ENCODE peak calls at places on chromosomes 3 and 15, in six cellular contexts. U is SK-N-SH, G is A549, N is left ventricle myocardium inferior, L is Peyer's patch, O is heart right ventricle. H is an unnamed sample.

GRCh38 chr3:33401781-33402180 is 38.4 kb downstream of the UBP1 start:
- DNase-seq in U (no peak), G (no peak), N (no peak), L (no peak), O (no peak), H (no peak)

GRCh38 chr3:115885621-115886020 is 262.3 kb downstream of the GAP43 start:
- DNase-seq in U (no peak), G (no peak), N (no peak), L (no peak), O (no peak), H (no peak)

GRCh38 chr3:194142156-194142910 is 6.4 kb downstream of the HES1 start:
- DNase-seq in U (no peak), G (no peak), N (peak; percentile 59), L (no peak), O (peak; percentile 52), H (no peak)

GRCh38 chr3:178304758-178305157 is 231.5 kb upstream of the KCNMB2 start:
- DNase-seq in U (no peak), G (no peak), N (no peak), L (no peak), O (no peak), H (no peak)

GRCh38 chr15:90086868-90087268 is 15.4 kb downstream of the IDH2 start:
- DNase-seq in U (peak; percentile 77), G (peak; percentile 68), N (no peak), L (no peak), O (no peak), H (no peak)

GRCh38 chr3:4906107-4906621 is 73.1 kb upstream of the BHLHE40 start:
- DNase-seq in U (peak; percentile 47), G (peak; percentile 36), N (no peak), L (no peak), O (no peak), H (no peak)

GRCh38 chr3:37620071-37620635 is 241.5 kb upstream of the CTDSPL start:
- DNase-seq in U (no peak), G (no peak), N (no peak), L (no peak), O (no peak), H (no peak)

GRCh38 chr3:129663045-129663446 is 56.6 kb upstream of the PLXND1 start:
- DNase-seq in U (no peak), G (peak; percentile 97), N (no peak), L (no peak), O (no peak), H (no peak)

GRCh38 chr3:43707998-43708397 is 17.3 kb downstream of the ABHD5 start:
- DNase-seq in U (no peak), G (peak; percentile 33), N (no peak), L (no peak), O (no peak), H (no peak)

GRCh38 chr15:70451861-70452653 is 311.3 kb downstream of the UACA start:
- DNase-seq in U (no peak), G (no peak), N (no peak), L (no peak), O (no peak), H (peak; percentile 75)

GRCh38 chr3:46892285-46893145 is 15.0 kb downstream of the PTH1R start:
- DNase-seq in U (peak; percentile 93), G (peak; percentile 74), N (peak; percentile 74), L (peak; percentile 68), O (peak; percentile 72), H (peak; percentile 73)

GRCh38 chr15:86115138-86115801 is 35.6 kb downstream of the AGBL1 start:
- DNase-seq in U (no peak), G (no peak), N (no peak), L (no peak), O (no peak), H (no peak)

GRCh38 chr15:50137893-50138292 is 18.9 kb upstream of the ATP8B4 start:
- DNase-seq in U (no peak), G (no peak), N (no peak), L (no peak), O (no peak), H (no peak)

GRCh38 chr3:124351430-124352142 is 359.7 kb upstream of the ROPN1 start:
- DNase-seq in U (peak; percentile 62), G (peak; percentile 63), N (no peak), L (no peak), O (peak; percentile 52), H (no peak)

GRCh38 chr3:46097691-46098241 is 70.5 kb upstream of the XCR1 start:
- DNase-seq in U (no peak), G (no peak), N (no peak), L (no peak), O (no peak), H (no peak)

GRCh38 chr3:111936191-111936841 is 42.5 kb upstream of the ABHD10 start:
- DNase-seq in U (no peak), G (peak; percentile 48), N (no peak), L (no peak), O (no peak), H (no peak)

GRCh38 chr15:85810075-85810474 is 15.3 kb upstream of the KLHL25 start:
- DNase-seq in U (no peak), G (no peak), N (no peak), L (no peak), O (no peak), H (no peak)

GRCh38 chr3:195260286-195260905 is 10.6 kb downstream of the XXYLT1 start:
- DNase-seq in U (peak; percentile 53), G (no peak), N (no peak), L (no peak), O (peak; percentile 32), H (no peak)

GRCh38 chr3:72657666-72658065 is 190.6 kb downstream of the SHQ1 start:
- DNase-seq in U (no peak), G (no peak), N (no peak), L (no peak), O (no peak), H (no peak)

GRCh38 chr3:67564008-67564407 is 90.4 kb downstream of the SUCLG2 start:
- DNase-seq in U (no peak), G (no peak), N (no peak), L (no peak), O (no peak), H (no peak)

GRCh38 chr3:176522436-176522835 is 674.8 kb downstream of the TBL1XR1 start:
- DNase-seq in U (no peak), G (no peak), N (no peak), L (no peak), O (no peak), H (no peak)

GRCh38 chr3:64505419-64505818 is 182.4 kb downstream of the ADAMTS9 start:
- DNase-seq in U (no peak), G (no peak), N (no peak), L (no peak), O (no peak), H (no peak)

GRCh38 chr3:170128259-170128976 is 53.1 kb downstream of the PHC3 start:
- DNase-seq in U (no peak), G (no peak), N (no peak), L (no peak), O (no peak), H (no peak)

GRCh38 chr3:158802399-158803023 is 657 bp downstream of the MFSD1 start:
- DNase-seq in U (no peak), G (no peak), N (no peak), L (no peak), O (no peak), H (no peak)

GRCh38 chr3:15042936-15043335 is 22.2 kb downstream of the MRPS25 start:
- DNase-seq in U (no peak), G (no peak), N (no peak), L (no peak), O (no peak), H (no peak)

DNA sequence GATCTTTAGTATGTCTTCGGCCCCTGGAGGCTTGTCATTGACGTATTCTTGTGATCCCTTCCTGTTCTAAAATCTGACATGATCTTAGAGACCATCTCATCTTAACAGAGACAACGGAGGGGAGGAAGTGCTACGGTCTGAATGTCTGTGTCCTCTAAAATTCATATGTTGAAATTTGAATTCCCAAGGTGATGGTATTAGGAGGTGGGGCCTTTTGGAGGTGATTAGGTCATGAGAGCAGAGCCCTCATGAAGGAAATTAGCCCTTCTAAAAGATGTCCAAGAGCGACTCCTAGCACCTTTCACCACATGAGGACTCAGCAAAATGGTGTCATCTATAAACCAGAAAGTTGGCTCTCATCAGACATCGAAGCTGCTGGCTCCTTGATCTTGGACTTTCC is 233.2 kb upstream of the CMC1 start:
- DNase-seq in U (no peak), G (no peak), N (no peak), L (no peak), O (peak; percentile 26), H (no peak)
- H3K4me3 ChIP-seq in U (peak overlapping the region; percentile 9), G (no peak overlapping the region), N (no peak overlapping the region), L (no peak overlapping the region), O (no peak overlapping the region), H (no peak overlapping the region)

GRCh38 chr15:25175033-25175788 is 220.4 kb downstream of the SNRPN start:
- DNase-seq in U (peak; percentile 2), G (no peak), N (peak; percentile 1), L (peak; percentile 10), O (no peak), H (peak; percentile 17)

GRCh38 chr15:25177955-25178801 is 223.4 kb downstream of the SNRPN start:
- DNase-seq in U (no peak), G (no peak), N (peak; percentile 7), L (peak; percentile 21), O (peak; percentile 2), H (peak; percentile 22)

GRCh38 chr15:25176991-25177954 is 222.5 kb downstream of the SNRPN start:
- DNase-seq in U (peak; percentile 3), G (no peak), N (peak; percentile 9), L (peak; percentile 20), O (peak; percentile 2), H (peak; percentile 17)

GRCh38 chr15:25175789-25176615 is 221.2 kb downstream of the SNRPN start:
- DNase-seq in U (peak; percentile 1), G (no peak), N (peak; percentile 7), L (peak; percentile 23), O (peak; percentile 2), H (peak; percentile 22)

DNA sequence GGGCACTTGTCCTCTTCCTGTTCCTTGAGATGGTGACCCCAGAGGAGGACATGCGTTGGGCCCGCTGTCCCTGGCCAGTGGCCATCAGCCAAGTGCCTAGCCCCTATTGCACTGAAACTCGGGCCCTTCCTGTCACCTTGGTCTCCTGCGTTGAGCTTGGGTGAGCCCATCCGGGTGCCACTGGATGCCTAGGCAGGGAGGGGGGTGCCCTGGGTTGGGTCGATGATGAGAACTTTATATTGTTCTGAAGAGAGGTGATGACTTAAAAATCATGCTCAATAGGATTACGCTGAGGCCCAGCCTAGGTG is 221.8 kb downstream of the SNRPN start:
- DNase-seq in U (peak; percentile 3), G (no peak), N (peak; percentile 0), L (peak; percentile 15), O (no peak), H (peak; percentile 17)
- H3K9me3 ChIP-seq in U (no peaks in the 10 kb centered on the region), G (no peaks in the 10 kb centered on the region), N (peaks cover 85% of the 10 kb centered on the region), L (no peaks in the 10 kb centered on the region), O (peaks cover 20% of the 10 kb centered on the region), H (peaks cover 95% of the 10 kb centered on the region)

DNA sequence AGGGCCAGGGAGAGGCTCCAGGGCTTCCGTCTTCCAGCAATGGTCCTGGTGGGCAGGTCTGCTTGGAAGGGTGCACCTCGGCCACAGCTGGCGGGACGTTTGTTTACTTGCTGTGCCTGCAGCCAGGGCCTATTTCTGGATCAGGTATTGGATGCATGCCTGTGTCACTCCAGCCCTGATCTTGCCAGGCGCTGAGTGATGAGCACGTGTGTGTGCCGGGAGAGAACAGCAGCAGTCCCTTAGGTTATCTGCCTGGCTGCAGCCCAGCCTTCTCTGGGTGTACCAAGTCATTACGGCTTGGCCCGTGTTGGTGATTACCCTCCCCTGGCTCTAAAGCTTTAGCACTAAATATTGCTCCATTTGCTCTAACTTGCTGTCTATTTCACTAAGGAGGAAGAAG is 14.9 kb downstream of the CCDC32 start:
- DNase-seq in U (no peak), G (no peak), N (peak; percentile 86), L (no peak), O (peak; percentile 85), H (peak; percentile 75)
- H3K4me3 ChIP-seq in U (no peak overlapping the region), G (no peak overlapping the region), N (peak overlapping the region; percentile 16), L (no peak overlapping the region), O (no peak overlapping the region), H (no peak overlapping the region)

GRCh38 chr15:20340931-20341661 is 200.5 kb downstream of the GOLGA6L6 start:
- DNase-seq in U (peak; percentile 32), G (peak; percentile 35), N (peak; percentile 71), L (peak; percentile 78), O (peak; percentile 74), H (peak; percentile 67)
- H3K9me3 ChIP-seq in U (no peaks in the 10 kb centered on the region), G (peaks cover 61% of the 10 kb centered on the region), N (peaks cover 39% of the 10 kb centered on the region), L (no peaks in the 10 kb centered on the region), O (peaks cover under 1% of the 10 kb centered on the region), H (peaks cover 39% of the 10 kb centered on the region)